ENCODE peak calls at places on chromosome 15, in four cellular contexts. One of them, this sample, is unnamed.

GRCh38 chr15:60328852-60329443 is 68.8 kb downstream of the ANXA2 start:
- DNase-seq in Peyer's patch: no peak
- DNase-seq in NCI-H460: peak
- DNase-seq in GM13977: peak
- DNase-seq in this sample: no peak

GRCh38 chr15:77329202-77329601 is 90.7 kb downstream of the PEAK1 start:
- DNase-seq in GM13977: no peak
- DNase-seq in Peyer's patch: no peak
- DNase-seq in NCI-H460: no peak
- DNase-seq in this sample: no peak

GRCh38 chr15:45181491-45182285 is 6.1 kb downstream of the SHF start:
- DNase-seq in NCI-H460: no peak
- DNase-seq in Peyer's patch: no peak
- DNase-seq in GM13977: no peak
- DNase-seq in this sample: no peak

GRCh38 chr15:25736451-25736850 is 126.7 kb downstream of the ATP10A start:
- DNase-seq in NCI-H460: no peak
- DNase-seq in Peyer's patch: no peak
- DNase-seq in GM13977: no peak
- DNase-seq in this sample: no peak

GRCh38 chr15:81113204-81113657 is 20.8 kb upstream of the CFAP161 start:
- DNase-seq in NCI-H460: no peak
- DNase-seq in Peyer's patch: no peak
- DNase-seq in GM13977: no peak
- DNase-seq in this sample: no peak

GRCh38 chr15:70447927-70448698 is 315.2 kb downstream of the UACA start:
- DNase-seq in GM13977: no peak
- DNase-seq in Peyer's patch: peak
- DNase-seq in NCI-H460: no peak
- DNase-seq in this sample: peak

GRCh38 chr15:39961051-39961450 is 27.1 kb downstream of the EIF2AK4 start:
- DNase-seq in GM13977: no peak
- DNase-seq in NCI-H460: no peak
- DNase-seq in Peyer's patch: no peak
- DNase-seq in this sample: no peak

GRCh38 chr15:85404156-85404921 is 23.9 kb downstream of the AKAP13 start:
- DNase-seq in Peyer's patch: no peak
- DNase-seq in NCI-H460: no peak
- DNase-seq in GM13977: no peak
- DNase-seq in this sample: no peak

GRCh38 chr15:88663216-88663615 is 24.4 kb downstream of the ISG20 start:
- DNase-seq in NCI-H460: no peak
- DNase-seq in Peyer's patch: no peak
- DNase-seq in GM13977: no peak
- DNase-seq in this sample: no peak

GRCh38 chr15:36529296-36530011 is 50.0 kb upstream of the CDIN1 start:
- DNase-seq in NCI-H460: no peak
- DNase-seq in GM13977: peak
- DNase-seq in Peyer's patch: no peak
- DNase-seq in this sample: no peak

GRCh38 chr15:81633889-81634288 is 259.9 kb upstream of the TMC3 start:
- DNase-seq in Peyer's patch: no peak
- DNase-seq in NCI-H460: no peak
- DNase-seq in GM13977: no peak
- DNase-seq in this sample: no peak

GRCh38 chr15:60551781-60552161 is 72.8 kb upstream of the ICE2 start:
- DNase-seq in NCI-H460: peak
- DNase-seq in GM13977: no peak
- DNase-seq in Peyer's patch: no peak
- DNase-seq in this sample: no peak

GRCh38 chr15:69535101-69535638 is 82.6 kb downstream of the RPLP1 start:
- DNase-seq in GM13977: no peak
- DNase-seq in NCI-H460: no peak
- DNase-seq in Peyer's patch: no peak
- DNase-seq in this sample: no peak

GRCh38 chr15:46685681-46686080 is 1031.6 kb upstream of the SEMA6D start:
- DNase-seq in Peyer's patch: no peak
- DNase-seq in GM13977: no peak
- DNase-seq in NCI-H460: no peak
- DNase-seq in this sample: no peak

GRCh38 chr15:100919481-100920405 is 586 bp downstream of the LRRK1 start:
- DNase-seq in Peyer's patch: peak
- DNase-seq in NCI-H460: no peak
- DNase-seq in GM13977: peak
- DNase-seq in this sample: no peak

GRCh38 chr15:99071091-99071680 is 33.7 kb upstream of the SYNM start:
- DNase-seq in NCI-H460: no peak
- DNase-seq in GM13977: no peak
- DNase-seq in Peyer's patch: no peak
- DNase-seq in this sample: no peak

GRCh38 chr15:64642875-64643274 is 132.5 kb downstream of the RBPMS2 start:
- DNase-seq in Peyer's patch: no peak
- DNase-seq in GM13977: no peak
- DNase-seq in NCI-H460: no peak
- DNase-seq in this sample: no peak

GRCh38 chr15:75750261-75751050 is 37.8 kb upstream of the CSPG4 start:
- DNase-seq in NCI-H460: no peak
- DNase-seq in GM13977: no peak
- DNase-seq in Peyer's patch: no peak
- DNase-seq in this sample: no peak

GRCh38 chr15:24756101-24756500 is 80.5 kb downstream of the NPAP1 start:
- DNase-seq in Peyer's patch: no peak
- DNase-seq in NCI-H460: no peak
- DNase-seq in GM13977: no peak
- DNase-seq in this sample: no peak

GRCh38 chr15:58212909-58213526 is 74.8 kb downstream of the AQP9 start:
- DNase-seq in Peyer's patch: no peak
- DNase-seq in NCI-H460: peak
- DNase-seq in GM13977: peak
- DNase-seq in this sample: no peak

GRCh38 chr15:36755341-36755740 is 175.9 kb downstream of the CDIN1 start:
- DNase-seq in GM13977: no peak
- DNase-seq in Peyer's patch: no peak
- DNase-seq in NCI-H460: no peak
- DNase-seq in this sample: no peak

GRCh38 chr15:41968738-41969137 is 3.6 kb downstream of the EHD4 start:
- DNase-seq in GM13977: no peak
- DNase-seq in Peyer's patch: no peak
- DNase-seq in NCI-H460: no peak
- DNase-seq in this sample: no peak

GRCh38 chr15:99248000-99248727 is 1.2 kb downstream of the TTC23 start:
- DNase-seq in NCI-H460: no peak
- DNase-seq in Peyer's patch: no peak
- DNase-seq in GM13977: no peak
- DNase-seq in this sample: no peak

GRCh38 chr15:79025201-79025600 is 65.4 kb downstream of the RASGRF1 start:
- DNase-seq in Peyer's patch: peak
- DNase-seq in GM13977: peak
- DNase-seq in NCI-H460: no peak
- DNase-seq in this sample: no peak

GRCh38 chr15:64460737-64461576 is 579 bp downstream of the ZNF609 start:
- DNase-seq in Peyer's patch: peak
- DNase-seq in GM13977: peak
- DNase-seq in NCI-H460: peak
- DNase-seq in this sample: peak

GRCh38 chr15:57892181-57892580 is 173.3 kb downstream of the ALDH1A2 start:
- DNase-seq in NCI-H460: no peak
- DNase-seq in GM13977: no peak
- DNase-seq in Peyer's patch: no peak
- DNase-seq in this sample: no peak

GRCh38 chr15:88181613-88182012 is 74.9 kb downstream of the NTRK3 start:
- DNase-seq in GM13977: no peak
- DNase-seq in Peyer's patch: no peak
- DNase-seq in NCI-H460: no peak
- DNase-seq in this sample: no peak

GRCh38 chr15:77825546-77825945 is 192.8 kb upstream of the LINGO1 start:
- DNase-seq in Peyer's patch: no peak
- DNase-seq in GM13977: no peak
- DNase-seq in NCI-H460: no peak
- DNase-seq in this sample: no peak

GRCh38 chr15:82047493-82048446 is 2.0 kb upstream of the MEX3B start:
- DNase-seq in NCI-H460: no peak
- DNase-seq in GM13977: peak
- DNase-seq in Peyer's patch: no peak
- DNase-seq in this sample: no peak

GRCh38 chr15:31803388-31803884 is 226.9 kb upstream of the CHRNA7 start:
- DNase-seq in Peyer's patch: no peak
- DNase-seq in NCI-H460: no peak
- DNase-seq in GM13977: no peak
- DNase-seq in this sample: no peak

GRCh38 chr15:77034620-77035467 is 36.1 kb downstream of the TSPAN3 start:
- DNase-seq in GM13977: peak
- DNase-seq in Peyer's patch: peak
- DNase-seq in NCI-H460: peak
- DNase-seq in this sample: peak

GRCh38 chr15:40439461-40440299 is 1.1 kb upstream of the BAHD1 start:
- DNase-seq in NCI-H460: no peak
- DNase-seq in Peyer's patch: peak
- DNase-seq in GM13977: peak
- DNase-seq in this sample: peak

GRCh38 chr15:28955686-28956421 is 70.1 kb downstream of the APBA2 start:
- DNase-seq in Peyer's patch: no peak
- DNase-seq in GM13977: no peak
- DNase-seq in NCI-H460: no peak
- DNase-seq in this sample: no peak

GRCh38 chr15:34206016-34206415 is 3.9 kb downstream of the KATNBL1 start:
- DNase-seq in NCI-H460: no peak
- DNase-seq in Peyer's patch: no peak
- DNase-seq in GM13977: no peak
- DNase-seq in this sample: no peak

GRCh38 chr15:78007965-78008886 is 69.3 kb downstream of the TBC1D2B start:
- DNase-seq in GM13977: no peak
- DNase-seq in Peyer's patch: peak
- DNase-seq in NCI-H460: no peak
- DNase-seq in this sample: no peak

GRCh38 chr15:99961011-99961441 is 227.8 kb upstream of the LYSMD4 start:
- DNase-seq in NCI-H460: no peak
- DNase-seq in Peyer's patch: no peak
- DNase-seq in GM13977: peak
- DNase-seq in this sample: peak

GRCh38 chr15:90086868-90087268 is 15.4 kb downstream of the IDH2 start:
- DNase-seq in Peyer's patch: peak
- DNase-seq in GM13977: peak
- DNase-seq in NCI-H460: peak
- DNase-seq in this sample: peak

GRCh38 chr15:92524161-92524560 is 130.5 kb downstream of the ST8SIA2 start:
- DNase-seq in Peyer's patch: no peak
- DNase-seq in GM13977: no peak
- DNase-seq in NCI-H460: no peak
- DNase-seq in this sample: no peak

GRCh38 chr15:85581495-85581894 is 201.1 kb downstream of the AKAP13 start:
- DNase-seq in GM13977: no peak
- DNase-seq in Peyer's patch: peak
- DNase-seq in NCI-H460: no peak
- DNase-seq in this sample: peak